ENCODE peak calls at places on chromosomes 1 and 21, in seven cellular contexts. Y is astrocyte of the cerebellum; M is SJCRH30; A is fibroblast of mammary gland; T is uterus; Q is CD8-positive, alpha-beta T cell; K is kidney epithelial cell. U is an unnamed sample.
A peak's percentile ranks its signal among the peaks of the same experiment; 100 is the strongest.

GRCh38 chr1:162088281-162088969 is 18.9 kb downstream of the NOS1AP start:
- DNase-seq in M (no peak), A (peak; percentile 30), Q (no peak), K (no peak), T (no peak), Y (no peak), U (no peak)

GRCh38 chr21:20730421-20730820 is 267.8 kb upstream of the NCAM2 start:
- DNase-seq in Y (no peak), T (no peak), Q (no peak), A (no peak), K (no peak), M (peak; percentile 85), U (no peak)

GRCh38 chr1:54277451-54278355 is 77.7 kb downstream of the MRPL37 start:
- DNase-seq in M (no peak), T (peak; percentile 69), Y (no peak), Q (no peak), K (no peak), A (peak; percentile 17), U (no peak)

GRCh38 chr1:6148497-6149241 is 31.5 kb downstream of the CHD5 start:
- DNase-seq in T (no peak), M (no peak), K (no peak), Q (peak; percentile 63), A (peak; percentile 8), Y (no peak), U (peak; percentile 49)

GRCh38 chr1:119475866-119476439 is 31.1 kb upstream of the HSD3B1 start:
- DNase-seq in T (no peak), Y (no peak), Q (no peak), K (peak; percentile 23), M (peak; percentile 72), A (peak; percentile 29), U (peak; percentile 66)

GRCh38 chr21:39041815-39042214 is 141.4 kb downstream of the PSMG1 start:
- DNase-seq in T (no peak), Q (no peak), Y (no peak), K (no peak), M (no peak), A (no peak), U (no peak)

GRCh38 chr1:6688757-6689156 is 12.9 kb downstream of the DNAJC11 start:
- DNase-seq in M (no peak), T (no peak), Y (no peak), Q (no peak), A (peak; percentile 31), K (no peak), U (no peak)

GRCh38 chr1:246255773-246256172 is 251.3 kb downstream of the SMYD3 start:
- DNase-seq in Q (no peak), T (no peak), A (no peak), K (no peak), Y (no peak), M (no peak), U (no peak)

GRCh38 chr21:28975401-28975800 is 17.3 kb downstream of the LTN1 start:
- DNase-seq in A (peak; percentile 89), K (no peak), Q (no peak), T (no peak), M (no peak), Y (no peak), U (no peak)

GRCh38 chr1:236394905-236395779 is 1.1 kb downstream of the EDARADD start:
- DNase-seq in Y (no peak), K (no peak), M (peak; percentile 72), A (no peak), Q (peak; percentile 44), T (no peak), U (peak; percentile 73)
- H3K4me3 ChIP-seq in Y (peak overlapping the region; percentile 67), K (peak overlapping the region; percentile 69), M (peak overlapping the region; percentile 67), A (peak overlapping the region; percentile 31), Q (peak overlapping the region; percentile 65), T (peak overlapping the region; percentile 33), U (peak overlapping the region; percentile 82)

DNA sequence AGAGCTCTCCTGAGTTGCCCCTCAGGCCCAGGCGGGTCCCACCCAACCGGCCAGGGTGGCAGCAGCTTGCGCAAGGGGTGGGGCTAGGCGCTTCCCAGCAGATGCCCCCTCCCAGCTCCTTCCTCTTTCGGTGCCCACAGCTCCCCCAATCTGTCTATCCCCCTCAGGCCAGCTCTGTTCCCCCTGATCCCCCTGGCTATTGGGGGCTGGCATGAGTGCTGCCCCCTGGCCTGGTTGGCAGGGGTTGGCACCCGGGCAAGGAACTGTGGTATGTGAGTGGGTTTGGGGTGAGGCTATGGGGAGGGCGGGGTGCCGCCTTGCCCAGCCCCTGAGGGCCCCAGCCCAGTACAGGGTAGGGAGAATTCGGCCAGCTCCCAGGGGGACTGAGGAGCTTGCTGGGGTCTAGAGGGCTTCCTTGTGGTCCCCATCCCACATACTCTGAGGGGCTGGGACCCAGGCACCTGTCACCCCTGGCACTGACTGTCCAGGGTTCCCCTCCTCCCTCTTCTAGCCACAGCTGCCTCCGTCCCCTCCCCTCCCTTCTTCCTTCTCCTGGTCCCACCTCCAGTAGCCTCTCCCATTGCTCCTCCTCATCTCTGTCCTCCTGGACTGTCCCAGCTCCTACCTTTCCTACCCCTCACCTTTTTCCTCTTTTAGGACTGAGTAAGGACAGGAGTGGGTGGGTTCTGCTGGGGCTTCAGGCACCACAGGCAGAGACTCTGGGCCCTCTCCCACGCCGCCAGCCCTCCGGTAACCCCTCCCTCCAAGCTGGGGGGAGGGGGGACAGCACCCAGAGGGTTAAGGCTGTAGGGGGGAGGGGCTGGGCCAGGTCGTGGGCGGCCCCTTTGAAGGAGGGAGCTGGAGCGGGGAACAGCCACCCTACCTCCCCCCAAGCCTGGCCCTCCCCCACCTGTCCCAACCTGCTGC is 5.7 kb downstream of the ZBTB7B start:
- DNase-seq in Q (no peak), Y (no peak), M (no peak), K (no peak), T (no peak), A (no peak), U (no peak)
- H3K4me3 ChIP-seq in Q (no peak overlapping the region), Y (no peak overlapping the region), M (no peak overlapping the region), K (no peak overlapping the region), T (no peak overlapping the region), A (no peak overlapping the region), U (peak overlapping the region; percentile 35)

DNA sequence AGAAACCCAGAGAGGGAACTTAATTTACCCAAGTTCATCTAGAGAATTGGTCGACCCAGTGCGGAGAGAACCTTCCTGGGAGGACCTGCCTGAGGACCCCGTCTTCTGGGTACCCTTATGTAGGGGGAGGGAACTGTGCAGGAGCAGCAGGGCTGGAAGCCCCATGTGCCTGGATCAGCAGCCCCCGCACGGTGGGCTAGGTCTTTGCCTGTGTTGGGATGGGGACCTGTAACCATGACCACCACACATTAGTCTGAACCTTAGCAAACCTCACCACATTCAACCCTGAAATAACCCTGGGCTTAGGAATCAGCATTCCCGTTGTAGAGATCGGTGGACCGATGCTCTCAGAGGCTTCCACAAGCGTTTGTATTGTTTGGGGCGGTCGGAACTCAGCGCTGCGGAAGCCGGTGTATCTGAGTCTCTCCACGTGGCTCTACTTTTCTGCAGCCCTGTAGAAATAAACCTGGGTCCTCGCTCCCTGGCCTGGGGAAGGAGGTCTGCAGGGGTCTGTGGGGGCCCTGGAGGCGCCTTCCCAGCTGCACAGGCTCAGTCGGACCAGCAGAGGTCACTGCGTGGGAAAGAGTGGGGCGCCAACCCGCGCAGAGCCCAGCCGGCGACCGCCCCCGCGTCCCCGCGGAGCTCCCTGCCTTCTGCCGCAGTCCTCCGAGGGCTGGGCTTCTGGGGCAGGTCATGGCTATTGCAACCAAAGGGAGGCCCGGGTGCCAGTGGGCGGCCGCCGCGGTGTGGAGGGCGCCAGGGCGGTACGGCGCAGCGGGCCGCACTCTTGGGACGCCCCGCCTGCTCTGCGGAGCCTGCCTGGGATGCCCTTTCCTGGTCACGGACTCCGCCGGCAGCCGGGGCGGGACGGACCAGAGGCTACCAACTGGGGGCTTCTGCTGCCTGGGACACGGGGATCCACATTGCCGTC is 36.2 kb upstream of the KCNA10 start:
- DNase-seq in T (no peak), Q (peak; percentile 65), A (peak; percentile 13), M (no peak), K (no peak), Y (no peak), U (no peak)
- H3K4me3 ChIP-seq in T (no peak overlapping the region), Q (peak overlapping the region; percentile 23), A (no peak overlapping the region), M (no peak overlapping the region), K (no peak overlapping the region), Y (peak overlapping the region; percentile 7), U (no peak overlapping the region)

GRCh38 chr1:114153051-114153620 is 533 bp downstream of the SYT6 start:
- DNase-seq in K (no peak), A (no peak), T (no peak), Y (no peak), M (no peak), Q (no peak), U (no peak)

GRCh38 chr1:114154146-114154962 is 685 bp upstream of the SYT6 start:
- DNase-seq in A (peak; percentile 18), K (no peak), Q (no peak), M (no peak), T (no peak), Y (no peak), U (no peak)

GRCh38 chr1:114152211-114153050 is 1.2 kb downstream of the SYT6 start:
- DNase-seq in M (no peak), Q (peak; percentile 7), A (peak; percentile 25), K (no peak), T (no peak), Y (no peak), U (no peak)

GRCh38 chr1:114154963-114155322 is 1.3 kb upstream of the SYT6 start:
- DNase-seq in K (no peak), Q (peak; percentile 13), A (peak; percentile 40), T (no peak), Y (no peak), M (peak; percentile 16), U (peak; percentile 28)

GRCh38 chr1:114153621-114154145 is at the start of gene SYT6:
- DNase-seq in K (no peak), M (no peak), T (no peak), Y (no peak), A (no peak), Q (peak; percentile 7), U (no peak)
- H3K4me3 ChIP-seq in K (no peak within 1 kb of the TSS), M (no peak within 1 kb of the TSS), T (no peak within 1 kb of the TSS), Y (peak within 1 kb of the TSS; percentile 34), A (no peak within 1 kb of the TSS), Q (peak within 1 kb of the TSS; percentile 46), U (no peak within 1 kb of the TSS)

GRCh38 chr1:219988818-219989217 is 57.5 kb downstream of the EPRS1 start:
- DNase-seq in Y (no peak), T (no peak), Q (no peak), M (no peak), A (no peak), K (no peak), U (no peak)
- H3K4me3 ChIP-seq in Y (no peak overlapping the region), T (no peak overlapping the region), Q (no peak overlapping the region), M (no peak overlapping the region), A (no peak overlapping the region), K (no peak overlapping the region), U (no peak overlapping the region)

GRCh38 chr1:15740833-15741182 is 1.5 kb upstream of the TMEM82 start:
- DNase-seq in Q (no peak), A (no peak), T (no peak), K (no peak), Y (no peak), M (no peak), U (no peak)

GRCh38 chr1:15741183-15741850 is 982 bp upstream of the TMEM82 start:
- DNase-seq in Q (peak; percentile 63), T (peak; percentile 82), A (peak; percentile 56), M (peak; percentile 89), K (no peak), Y (peak; percentile 34), U (peak; percentile 62)

GRCh38 chr1:15744122-15744679 is 1.9 kb downstream of the TMEM82 start:
- DNase-seq in M (no peak), K (no peak), T (no peak), A (no peak), Y (no peak), Q (no peak), U (no peak)

GRCh38 chr1:15739745-15740144 is 2.6 kb upstream of the TMEM82 start:
- DNase-seq in K (no peak), T (no peak), M (no peak), Y (no peak), A (no peak), Q (no peak), U (no peak)

GRCh38 chr1:15742339-15742801 is at the start of gene TMEM82:
- DNase-seq in T (no peak), Q (no peak), M (no peak), Y (no peak), A (no peak), K (no peak), U (no peak)
- H3K4me3 ChIP-seq in T (no peak within 1 kb of the TSS), Q (no peak within 1 kb of the TSS), M (no peak within 1 kb of the TSS), Y (no peak within 1 kb of the TSS), A (no peak within 1 kb of the TSS), K (no peak within 1 kb of the TSS), U (no peak within 1 kb of the TSS)

U was measured in bronchial epithelial cell.